ENCODE peak calls at places on chromosomes 2 and 18, in eight cellular contexts. One of them, this sample, is unnamed.

GRCh38 chr2:120675460-120676130 is 60.1 kb upstream of the GLI2 start:
- DNase-seq in foreskin fibroblast: peak
- DNase-seq in mesothelial cell of epicardium: peak
- DNase-seq in GM12865: peak
- DNase-seq in progenitor cell of endocrine pancreas: peak
- DNase-seq in cardiac muscle cell: peak
- DNase-seq in DND-41: peak
- DNase-seq in lower leg skin: peak
- DNase-seq in this sample: peak

GRCh38 chr18:78501251-78501650 is 478.4 kb upstream of the SALL3 start:
- DNase-seq in progenitor cell of endocrine pancreas: no peak
- DNase-seq in foreskin fibroblast: no peak
- DNase-seq in GM12865: no peak
- DNase-seq in cardiac muscle cell: no peak
- DNase-seq in lower leg skin: no peak
- DNase-seq in DND-41: no peak
- DNase-seq in mesothelial cell of epicardium: no peak
- DNase-seq in this sample: no peak

GRCh38 chr2:142136571-142136970 is 5.8 kb upstream of the LRP1B start:
- DNase-seq in foreskin fibroblast: peak
- DNase-seq in cardiac muscle cell: no peak
- DNase-seq in mesothelial cell of epicardium: no peak
- DNase-seq in lower leg skin: no peak
- DNase-seq in GM12865: no peak
- DNase-seq in progenitor cell of endocrine pancreas: no peak
- DNase-seq in DND-41: no peak
- DNase-seq in this sample: no peak

GRCh38 chr2:182321096-182321495 is 105.7 kb downstream of the PDE1A start:
- DNase-seq in GM12865: no peak
- DNase-seq in progenitor cell of endocrine pancreas: no peak
- DNase-seq in lower leg skin: no peak
- DNase-seq in mesothelial cell of epicardium: no peak
- DNase-seq in cardiac muscle cell: no peak
- DNase-seq in foreskin fibroblast: no peak
- DNase-seq in DND-41: no peak
- DNase-seq in this sample: no peak

GRCh38 chr18:63725682-63726480 is 23.1 kb downstream of the SERPINB11 start:
- DNase-seq in progenitor cell of endocrine pancreas: no peak
- DNase-seq in GM12865: no peak
- DNase-seq in cardiac muscle cell: no peak
- DNase-seq in DND-41: no peak
- DNase-seq in mesothelial cell of epicardium: no peak
- DNase-seq in foreskin fibroblast: no peak
- DNase-seq in lower leg skin: no peak
- DNase-seq in this sample: no peak

GRCh38 chr2:238963164-238963969 is 115.5 kb downstream of the TWIST2 start:
- DNase-seq in DND-41: no peak
- DNase-seq in lower leg skin: no peak
- DNase-seq in foreskin fibroblast: peak
- DNase-seq in GM12865: no peak
- DNase-seq in progenitor cell of endocrine pancreas: no peak
- DNase-seq in mesothelial cell of epicardium: no peak
- DNase-seq in cardiac muscle cell: no peak
- DNase-seq in this sample: no peak

GRCh38 chr2:221400411-221400810 is 171.7 kb downstream of the EPHA4 start:
- DNase-seq in foreskin fibroblast: peak
- DNase-seq in cardiac muscle cell: no peak
- DNase-seq in DND-41: no peak
- DNase-seq in mesothelial cell of epicardium: no peak
- DNase-seq in GM12865: no peak
- DNase-seq in progenitor cell of endocrine pancreas: no peak
- DNase-seq in lower leg skin: no peak
- DNase-seq in this sample: no peak

GRCh38 chr18:49461602-49461977 is 1.1 kb upstream of the DYM start:
- DNase-seq in GM12865: no peak
- DNase-seq in cardiac muscle cell: no peak
- DNase-seq in progenitor cell of endocrine pancreas: no peak
- DNase-seq in foreskin fibroblast: no peak
- DNase-seq in lower leg skin: no peak
- DNase-seq in DND-41: no peak
- DNase-seq in mesothelial cell of epicardium: no peak
- DNase-seq in this sample: no peak

GRCh38 chr18:49638209-49638785 is 76.4 kb downstream of the LIPG start:
- DNase-seq in foreskin fibroblast: no peak
- DNase-seq in cardiac muscle cell: no peak
- DNase-seq in progenitor cell of endocrine pancreas: no peak
- DNase-seq in DND-41: no peak
- DNase-seq in mesothelial cell of epicardium: no peak
- DNase-seq in GM12865: no peak
- DNase-seq in lower leg skin: no peak
- DNase-seq in this sample: no peak

GRCh38 chr2:69082430-69082997 is 69.5 kb downstream of the ANTXR1 start:
- DNase-seq in cardiac muscle cell: no peak
- DNase-seq in lower leg skin: peak
- DNase-seq in GM12865: peak
- DNase-seq in foreskin fibroblast: peak
- DNase-seq in progenitor cell of endocrine pancreas: no peak
- DNase-seq in DND-41: no peak
- DNase-seq in mesothelial cell of epicardium: no peak
- DNase-seq in this sample: no peak

GRCh38 chr2:68074050-68074449 is 11.2 kb upstream of the C1D start:
- DNase-seq in progenitor cell of endocrine pancreas: no peak
- DNase-seq in cardiac muscle cell: no peak
- DNase-seq in mesothelial cell of epicardium: no peak
- DNase-seq in GM12865: no peak
- DNase-seq in DND-41: no peak
- DNase-seq in lower leg skin: no peak
- DNase-seq in foreskin fibroblast: no peak
- DNase-seq in this sample: no peak

GRCh38 chr2:227106845-227107759 is 56.9 kb downstream of the COL4A4 start:
- DNase-seq in DND-41: peak
- DNase-seq in cardiac muscle cell: peak
- DNase-seq in GM12865: peak
- DNase-seq in progenitor cell of endocrine pancreas: peak
- DNase-seq in lower leg skin: peak
- DNase-seq in mesothelial cell of epicardium: peak
- DNase-seq in foreskin fibroblast: peak
- DNase-seq in this sample: no peak

GRCh38 chr18:76364282-76365259 is 130.5 kb downstream of the ZNF516 start:
- DNase-seq in DND-41: no peak
- DNase-seq in cardiac muscle cell: no peak
- DNase-seq in lower leg skin: no peak
- DNase-seq in GM12865: peak
- DNase-seq in mesothelial cell of epicardium: peak
- DNase-seq in foreskin fibroblast: no peak
- DNase-seq in progenitor cell of endocrine pancreas: no peak
- DNase-seq in this sample: no peak

GRCh38 chr2:238320648-238321281 is 447 bp downstream of the TRAF3IP1 start:
- DNase-seq in mesothelial cell of epicardium: peak
- DNase-seq in DND-41: no peak
- DNase-seq in cardiac muscle cell: peak
- DNase-seq in progenitor cell of endocrine pancreas: peak
- DNase-seq in lower leg skin: no peak
- DNase-seq in foreskin fibroblast: peak
- DNase-seq in GM12865: no peak
- DNase-seq in this sample: no peak

GRCh38 chr18:78160961-78161656 is 818.5 kb upstream of the SALL3 start:
- DNase-seq in mesothelial cell of epicardium: no peak
- DNase-seq in DND-41: no peak
- DNase-seq in foreskin fibroblast: peak
- DNase-seq in progenitor cell of endocrine pancreas: no peak
- DNase-seq in GM12865: no peak
- DNase-seq in lower leg skin: no peak
- DNase-seq in cardiac muscle cell: no peak
- DNase-seq in this sample: no peak

GRCh38 chr18:48134609-48135008 is 204.2 kb upstream of the SMAD2 start:
- DNase-seq in GM12865: no peak
- DNase-seq in DND-41: no peak
- DNase-seq in foreskin fibroblast: no peak
- DNase-seq in lower leg skin: no peak
- DNase-seq in progenitor cell of endocrine pancreas: no peak
- DNase-seq in mesothelial cell of epicardium: no peak
- DNase-seq in cardiac muscle cell: no peak
- DNase-seq in this sample: no peak

GRCh38 chr2:138787053-138787666 is 7.0 kb upstream of the NXPH2 start:
- DNase-seq in DND-41: no peak
- DNase-seq in GM12865: peak
- DNase-seq in foreskin fibroblast: peak
- DNase-seq in cardiac muscle cell: peak
- DNase-seq in mesothelial cell of epicardium: no peak
- DNase-seq in progenitor cell of endocrine pancreas: no peak
- DNase-seq in lower leg skin: no peak
- DNase-seq in this sample: no peak

GRCh38 chr2:45030553-45030952 is 21.3 kb upstream of the SIX2 start:
- DNase-seq in GM12865: no peak
- DNase-seq in mesothelial cell of epicardium: no peak
- DNase-seq in DND-41: no peak
- DNase-seq in progenitor cell of endocrine pancreas: no peak
- DNase-seq in foreskin fibroblast: no peak
- DNase-seq in lower leg skin: no peak
- DNase-seq in cardiac muscle cell: no peak
- DNase-seq in this sample: no peak

GRCh38 chr2:101432411-101433181 is 42.3 kb downstream of the RFX8 start:
- DNase-seq in foreskin fibroblast: peak
- DNase-seq in progenitor cell of endocrine pancreas: no peak
- DNase-seq in cardiac muscle cell: no peak
- DNase-seq in GM12865: no peak
- DNase-seq in mesothelial cell of epicardium: no peak
- DNase-seq in lower leg skin: no peak
- DNase-seq in DND-41: no peak
- DNase-seq in this sample: no peak

GRCh38 chr2:11203480-11203879 is 48.2 kb downstream of the SLC66A3 start:
- DNase-seq in foreskin fibroblast: peak
- DNase-seq in GM12865: peak
- DNase-seq in cardiac muscle cell: no peak
- DNase-seq in DND-41: no peak
- DNase-seq in lower leg skin: no peak
- DNase-seq in progenitor cell of endocrine pancreas: no peak
- DNase-seq in mesothelial cell of epicardium: no peak
- DNase-seq in this sample: no peak
- TF ChIP-seq CTCF in foreskin fibroblast: no peak
- TF ChIP-seq CTCF in GM12865: no peak
- TF ChIP-seq CTCF in cardiac muscle cell: no peak
- TF ChIP-seq CTCF in DND-41: no peak
- TF ChIP-seq CTCF in lower leg skin: no peak
- TF ChIP-seq CTCF in progenitor cell of endocrine pancreas: no peak
- TF ChIP-seq CTCF in mesothelial cell of epicardium: no peak
- TF ChIP-seq CTCF in this sample: no peak

DNA sequence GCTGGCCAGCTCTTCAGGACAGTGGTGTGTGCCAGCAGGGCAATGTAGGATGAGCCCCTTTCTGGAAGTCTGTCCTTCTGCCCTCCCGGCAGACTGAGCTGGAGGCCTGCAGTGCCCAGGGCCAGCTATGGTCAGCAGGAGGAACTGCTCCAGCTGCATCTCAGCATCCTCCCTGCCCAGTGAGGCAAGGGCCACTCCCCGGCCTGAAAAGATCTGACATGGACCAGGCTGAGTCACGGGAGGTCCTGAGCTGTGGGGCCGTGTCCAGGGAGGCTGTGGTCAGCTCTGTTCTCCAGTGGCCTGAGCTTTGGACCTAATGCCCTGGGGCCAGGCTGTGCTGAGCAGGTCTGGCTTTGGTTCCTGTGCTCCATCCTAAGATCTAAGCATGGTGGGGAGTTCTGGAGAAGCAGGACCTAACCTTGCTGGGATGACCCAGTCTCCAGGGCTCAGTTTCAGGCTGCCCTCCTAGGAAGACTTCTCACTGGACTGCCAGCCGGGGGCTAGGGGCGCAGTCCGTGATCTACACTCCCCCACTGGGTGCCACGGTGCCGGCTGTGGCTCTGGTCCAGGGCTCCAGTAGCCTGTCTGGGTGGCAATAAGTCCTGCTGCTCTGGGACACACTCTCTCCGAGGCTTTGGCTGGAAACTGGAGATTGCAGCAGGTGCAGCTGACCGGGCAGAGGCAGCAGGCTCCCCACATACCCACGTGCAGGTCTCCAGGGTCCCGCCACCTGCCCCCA is 142.2 kb upstream of the GPC1 start:
- DNase-seq in DND-41: peak
- DNase-seq in mesothelial cell of epicardium: no peak
- DNase-seq in foreskin fibroblast: no peak
- DNase-seq in cardiac muscle cell: no peak
- DNase-seq in lower leg skin: no peak
- DNase-seq in progenitor cell of endocrine pancreas: no peak
- DNase-seq in GM12865: no peak
- DNase-seq in this sample: peak
- TF ChIP-seq CTCF in DND-41: no peak
- TF ChIP-seq CTCF in mesothelial cell of epicardium: no peak
- TF ChIP-seq CTCF in foreskin fibroblast: no peak
- TF ChIP-seq CTCF in cardiac muscle cell: no peak
- TF ChIP-seq CTCF in lower leg skin: no peak
- TF ChIP-seq CTCF in progenitor cell of endocrine pancreas: no peak
- TF ChIP-seq CTCF in GM12865: no peak
- TF ChIP-seq CTCF in this sample: no peak

GRCh38 chr2:73359915-73360697 is 25.5 kb upstream of the ALMS1 start:
- DNase-seq in lower leg skin: no peak
- DNase-seq in cardiac muscle cell: no peak
- DNase-seq in DND-41: no peak
- DNase-seq in foreskin fibroblast: peak
- DNase-seq in mesothelial cell of epicardium: no peak
- DNase-seq in progenitor cell of endocrine pancreas: no peak
- DNase-seq in GM12865: no peak
- DNase-seq in this sample: no peak
- TF ChIP-seq CTCF in lower leg skin: no peak
- TF ChIP-seq CTCF in cardiac muscle cell: peak
- TF ChIP-seq CTCF in DND-41: peak
- TF ChIP-seq CTCF in foreskin fibroblast: peak
- TF ChIP-seq CTCF in mesothelial cell of epicardium: peak
- TF ChIP-seq CTCF in progenitor cell of endocrine pancreas: peak
- TF ChIP-seq CTCF in GM12865: peak
- TF ChIP-seq CTCF in this sample: no peak

GRCh38 chr18:30965237-30965636 is 77.3 kb downstream of the DSC3 start:
- DNase-seq in progenitor cell of endocrine pancreas: no peak
- DNase-seq in mesothelial cell of epicardium: no peak
- DNase-seq in foreskin fibroblast: no peak
- DNase-seq in lower leg skin: no peak
- DNase-seq in DND-41: no peak
- DNase-seq in GM12865: no peak
- DNase-seq in cardiac muscle cell: no peak
- DNase-seq in this sample: no peak

GRCh38 chr18:30971338-30971956 is 71.1 kb downstream of the DSC3 start:
- DNase-seq in DND-41: no peak
- DNase-seq in lower leg skin: no peak
- DNase-seq in mesothelial cell of epicardium: no peak
- DNase-seq in foreskin fibroblast: peak
- DNase-seq in cardiac muscle cell: peak
- DNase-seq in GM12865: peak
- DNase-seq in progenitor cell of endocrine pancreas: no peak
- DNase-seq in this sample: no peak

GRCh38 chr18:30969670-30970069 is 72.9 kb downstream of the DSC3 start:
- DNase-seq in GM12865: no peak
- DNase-seq in mesothelial cell of epicardium: no peak
- DNase-seq in DND-41: no peak
- DNase-seq in progenitor cell of endocrine pancreas: no peak
- DNase-seq in foreskin fibroblast: no peak
- DNase-seq in lower leg skin: no peak
- DNase-seq in cardiac muscle cell: no peak
- DNase-seq in this sample: no peak

GRCh38 chr18:30967701-30968100 is 74.8 kb downstream of the DSC3 start:
- DNase-seq in DND-41: no peak
- DNase-seq in foreskin fibroblast: no peak
- DNase-seq in cardiac muscle cell: no peak
- DNase-seq in mesothelial cell of epicardium: no peak
- DNase-seq in lower leg skin: no peak
- DNase-seq in GM12865: no peak
- DNase-seq in progenitor cell of endocrine pancreas: no peak
- DNase-seq in this sample: no peak

GRCh38 chr18:30970201-30970816 is 72.2 kb downstream of the DSC3 start:
- DNase-seq in GM12865: peak
- DNase-seq in mesothelial cell of epicardium: no peak
- DNase-seq in DND-41: no peak
- DNase-seq in lower leg skin: no peak
- DNase-seq in progenitor cell of endocrine pancreas: no peak
- DNase-seq in cardiac muscle cell: peak
- DNase-seq in foreskin fibroblast: peak
- DNase-seq in this sample: no peak
- TF ChIP-seq CTCF in GM12865: peak
- TF ChIP-seq CTCF in mesothelial cell of epicardium: no peak
- TF ChIP-seq CTCF in DND-41: peak
- TF ChIP-seq CTCF in lower leg skin: no peak
- TF ChIP-seq CTCF in progenitor cell of endocrine pancreas: peak
- TF ChIP-seq CTCF in cardiac muscle cell: peak
- TF ChIP-seq CTCF in foreskin fibroblast: no peak
- TF ChIP-seq CTCF in this sample: no peak